ENCODE peak calls at places on chromosomes 12 and 14, in eight cellular contexts. R is lower lobe of right lung; J is ovary; K is HepG2; I is GM23248; B is astrocyte; D is effector memory CD4-positive, alpha-beta T cell; P is prostate gland. M is an unnamed sample.
A peak's percentile ranks its signal among the peaks of the same experiment; 100 is the strongest.

GRCh38 chr12:1311145-1311544 is 283.2 kb downstream of the FBXL14 start:
- DNase-seq in I (no peak), P (no peak), B (no peak), K (no peak), J (no peak), D (no peak), R (no peak), M (no peak)

GRCh38 chr14:69002069-69002468 is 23.0 kb upstream of the ACTN1 start:
- DNase-seq in D (no peak), R (no peak), I (peak; percentile 29), K (peak; percentile 73), P (peak; percentile 12), B (no peak), J (no peak), M (peak; percentile 27)

GRCh38 chr14:81366259-81366658 is 33.9 kb downstream of the STON2 start:
- DNase-seq in B (no peak), R (no peak), J (no peak), P (peak; percentile 34), K (no peak), D (no peak), I (peak; percentile 1), M (no peak)

GRCh38 chr14:36582011-36582873 is at the start of gene NKX2-8:
- DNase-seq in K (no peak), B (no peak), I (no peak), P (no peak), D (no peak), R (peak; percentile 48), J (no peak), M (no peak)

GRCh38 chr14:61178226-61179060 is 102.7 kb downstream of the TMEM30B start:
- DNase-seq in R (no peak), K (peak; percentile 85), P (no peak), J (no peak), I (peak; percentile 92), D (no peak), B (peak; percentile 99), M (no peak)

GRCh38 chr12:34297790-34298164 is 275.5 kb downstream of the ALG10 start:
- DNase-seq in P (no peak), R (peak; percentile 19), K (no peak), B (no peak), D (no peak), J (no peak), I (no peak), M (no peak)

GRCh38 chr12:87661770-87662402 is 367.3 kb downstream of the C12orf50 start:
- DNase-seq in I (peak; percentile 21), R (no peak), P (no peak), B (no peak), J (no peak), K (no peak), D (no peak), M (no peak)

GRCh38 chr12:108704527-108704926 is 26.8 kb downstream of the CORO1C start:
- DNase-seq in K (no peak), B (no peak), D (no peak), J (no peak), R (no peak), P (no peak), I (no peak), M (no peak)

GRCh38 chr14:102525213-102526143 is 15.9 kb upstream of the ANKRD9 start:
- DNase-seq in D (no peak), K (peak; percentile 55), J (no peak), P (no peak), R (no peak), B (peak; percentile 59), I (peak; percentile 76), M (peak; percentile 63)

GRCh38 chr12:68899251-68899771 is 33.7 kb downstream of the CPM start:
- DNase-seq in J (peak; percentile 81), D (no peak), P (peak; percentile 25), B (peak; percentile 90), R (peak; percentile 49), I (peak; percentile 97), K (peak; percentile 46), M (peak; percentile 75)

GRCh38 chr12:49236423-49236822 is 28.5 kb upstream of the TUBA1C start:
- DNase-seq in B (no peak), D (no peak), R (no peak), I (no peak), P (no peak), K (no peak), J (no peak), M (no peak)

GRCh38 chr12:54131641-54132280 is 57.0 kb downstream of the SMUG1 start:
- DNase-seq in D (no peak), K (no peak), I (peak; percentile 40), B (no peak), P (no peak), R (no peak), J (no peak), M (no peak)

GRCh38 chr12:24172031-24172772 is 222.7 kb upstream of the SOX5 start:
- DNase-seq in D (no peak), B (no peak), K (no peak), R (no peak), I (no peak), J (no peak), P (no peak), M (no peak)

GRCh38 chr12:74317078-74317581 is 220.5 kb upstream of the ATXN7L3B start:
- DNase-seq in I (no peak), J (peak; percentile 80), P (no peak), B (peak; percentile 51), D (no peak), R (no peak), K (no peak), M (no peak)

GRCh38 chr12:122895757-122896636 is at the start of gene VPS37B:
- DNase-seq in K (peak; percentile 33), R (peak; percentile 89), B (peak; percentile 76), P (peak; percentile 64), J (peak; percentile 90), I (peak; percentile 92), D (peak; percentile 84), M (peak; percentile 89)

GRCh38 chr14:103311171-103311997 is 22.7 kb upstream of the EIF5 start:
- DNase-seq in R (no peak), I (no peak), D (no peak), B (no peak), K (no peak), P (no peak), J (no peak), M (no peak)

GRCh38 chr14:98233656-98234055 is 1038.3 kb downstream of the BCL11B start:
- DNase-seq in B (no peak), R (no peak), J (no peak), I (no peak), K (no peak), D (no peak), P (no peak), M (no peak)

GRCh38 chr12:130026608-130027176 is 122.9 kb upstream of the TMEM132D start:
- DNase-seq in R (no peak), I (peak; percentile 32), K (peak; percentile 21), D (no peak), P (peak; percentile 46), J (no peak), B (no peak), M (peak; percentile 27)

GRCh38 chr14:91946313-91947195 is 940 bp downstream of the FBLN5 start:
- DNase-seq in I (peak; percentile 76), P (no peak), K (no peak), J (no peak), R (no peak), D (no peak), B (peak; percentile 22), M (no peak)

DNA sequence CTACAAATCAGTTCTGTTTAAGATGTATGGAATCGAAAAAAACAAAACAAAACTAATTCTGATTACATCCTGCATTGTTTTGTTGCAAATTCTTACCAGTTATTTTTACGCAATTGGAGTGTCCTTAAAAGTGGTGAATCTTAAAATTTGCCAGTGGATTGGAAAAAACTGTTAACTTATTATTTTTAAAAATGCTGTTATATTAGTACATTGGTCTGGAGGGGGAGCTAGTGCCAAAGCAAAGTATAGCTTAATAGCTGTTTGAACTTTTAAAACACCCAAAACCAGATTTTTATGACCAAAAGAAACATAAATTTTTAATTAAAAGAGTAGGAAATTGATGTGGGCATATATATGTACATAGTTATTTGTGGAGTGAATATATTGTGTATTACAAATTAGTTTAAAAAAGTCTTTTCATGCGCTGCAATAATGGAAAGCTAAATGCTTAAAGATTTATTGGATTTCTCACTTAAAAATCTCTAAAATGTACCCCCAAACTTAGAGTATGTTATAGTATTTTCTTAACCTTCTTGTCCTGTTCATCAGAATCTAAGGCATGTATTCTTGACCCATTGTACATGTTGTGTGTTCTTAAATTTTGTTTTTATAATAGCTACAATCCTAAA is 2.5 kb downstream of the FUT8 start:
- DNase-seq in I (peak; percentile 80), D (no peak), P (no peak), K (peak; percentile 10), R (no peak), B (peak; percentile 9), J (no peak), M (no peak)
- H3K4me3 ChIP-seq in I (peak overlapping the region; percentile 97), D (no peak overlapping the region), P (no peak overlapping the region), K (no peak overlapping the region), R (no peak overlapping the region), B (peak overlapping the region; percentile 87), J (no peak overlapping the region), M (no peak overlapping the region)

DNA sequence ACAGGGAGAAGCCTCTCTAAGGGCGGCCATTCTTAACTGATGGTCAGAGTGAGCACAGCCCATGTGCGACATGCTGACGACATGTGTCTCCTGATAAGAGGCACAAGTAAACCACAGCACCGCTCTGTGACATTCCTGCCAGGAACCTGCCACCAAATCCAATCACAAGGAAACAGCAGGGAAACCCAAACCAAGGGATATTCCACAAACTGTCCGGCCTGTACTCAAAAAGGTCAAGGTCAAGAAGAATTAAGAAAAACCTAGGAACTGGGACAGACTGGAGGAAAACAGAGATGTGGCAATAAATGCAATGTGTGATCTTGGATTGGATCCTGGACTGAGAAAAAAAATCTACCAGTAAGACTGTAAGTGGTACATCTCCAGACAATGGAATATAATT is 91.9 kb downstream of the SYNE3 start:
- DNase-seq in I (peak; percentile 31), P (no peak), R (no peak), K (no peak), B (no peak), D (no peak), J (peak; percentile 56), M (no peak)
- H3K36me3 ChIP-seq in I (no peaks in the 10 kb centered on the region), P (no peaks in the 10 kb centered on the region), R (peaks cover 27% of the 10 kb centered on the region), K (peaks cover 14% of the 10 kb centered on the region), B (no peaks in the 10 kb centered on the region), D (peaks cover 72% of the 10 kb centered on the region), J (no peaks in the 10 kb centered on the region), M (no peaks in the 10 kb centered on the region)

DNA sequence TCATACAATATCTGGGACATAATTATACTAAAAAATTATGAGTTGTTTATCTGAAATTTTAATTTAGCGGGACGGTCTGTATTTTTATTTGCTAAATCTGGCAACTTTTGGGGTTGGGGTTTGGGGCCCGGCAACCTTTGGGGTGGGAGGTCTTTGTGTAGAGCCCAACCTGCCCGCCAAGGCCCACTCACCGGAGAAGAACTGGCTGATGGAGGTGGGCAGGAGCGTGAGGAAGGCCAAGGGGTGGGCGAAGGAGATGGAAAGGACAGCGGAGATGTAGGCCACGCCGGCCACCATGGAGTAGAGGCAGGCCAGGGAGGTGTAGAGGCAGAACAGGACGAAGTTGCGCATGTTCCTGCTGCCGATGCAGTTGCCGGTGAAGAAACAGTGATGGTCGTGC is 2.6 kb downstream of the ZDHHC22 start:
- DNase-seq in J (no peak), D (no peak), R (no peak), B (no peak), K (no peak), P (no peak), I (no peak), M (no peak)
- H3K4me3 ChIP-seq in J (no peak overlapping the region), D (no peak overlapping the region), R (no peak overlapping the region), B (no peak overlapping the region), K (no peak overlapping the region), P (no peak overlapping the region), I (no peak overlapping the region), M (no peak overlapping the region)

DNA sequence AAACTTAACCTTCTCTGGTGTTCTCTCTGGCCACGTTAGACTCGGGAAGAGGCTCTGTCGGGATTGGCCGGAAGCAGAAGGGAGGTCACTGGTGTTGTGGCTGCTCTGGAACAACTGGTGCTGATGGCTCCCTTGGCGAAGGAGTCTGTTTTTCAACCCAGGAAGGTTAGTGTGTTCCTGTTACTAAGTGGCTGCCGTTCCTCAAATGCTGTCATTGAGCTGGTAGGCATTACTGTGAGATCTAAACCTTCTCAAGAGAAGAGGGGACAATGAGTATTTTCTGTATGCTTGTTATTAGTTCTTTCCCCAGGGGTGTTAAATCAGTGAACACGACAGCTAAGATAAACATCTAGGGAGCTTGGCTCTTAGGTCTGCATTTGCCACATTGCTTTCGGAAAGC is 18.3 kb downstream of the POP5 start:
- DNase-seq in P (no peak), I (no peak), J (no peak), R (no peak), B (no peak), K (no peak), D (no peak), M (no peak)
- H3K36me3 ChIP-seq in P (peaks cover 34% of the 10 kb centered on the region), I (peaks cover 69% of the 10 kb centered on the region), J (no peaks in the 10 kb centered on the region), R (peaks cover 100% of the 10 kb centered on the region), B (peaks cover 60% of the 10 kb centered on the region), K (peaks cover 85% of the 10 kb centered on the region), D (peaks cover 78% of the 10 kb centered on the region), M (no peaks in the 10 kb centered on the region)